ENCODE peak calls at places on chromosomes 6 and 20, in five cellular contexts. E is Panc1, I is BE2C, B is lower lobe of right lung, O is OCI-LY7. C is an unnamed sample. For H3K9me3, the result is how much of the 10 kb centered on the place peaks cover.

GRCh38 chr20:47754301-47754700 is 31.0 kb downstream of the SULF2 start:
- DNase-seq in E (no peak), I (peak), B (no peak), O (no peak), C (no peak)

GRCh38 chr6:165685302-165685701 is 22.3 kb upstream of the PDE10A start:
- DNase-seq in E (no peak), I (no peak), B (no peak), O (no peak), C (no peak)

GRCh38 chr6:139474145-139475108 is 100.0 kb upstream of the CITED2 start:
- DNase-seq in E (no peak), I (peak), B (no peak), O (no peak), C (peak)

GRCh38 chr20:5770987-5771318 is 20.8 kb downstream of the SHLD1 start:
- DNase-seq in E (no peak), I (no peak), B (no peak), O (peak), C (no peak)

GRCh38 chr6:131733376-131734016 is 22.7 kb upstream of the CTAGE9 start:
- DNase-seq in E (peak), I (no peak), B (no peak), O (no peak), C (no peak)

GRCh38 chr6:158283304-158284005 is 28.8 kb upstream of the TULP4 start:
- DNase-seq in E (no peak), I (no peak), B (no peak), O (peak), C (no peak)

GRCh38 chr6:79570802-79571367 is 33.7 kb upstream of the LCA5 start:
- DNase-seq in E (no peak), I (no peak), B (no peak), O (peak), C (no peak)

GRCh38 chr6:155850408-155850841 is 394.8 kb upstream of the NOX3 start:
- DNase-seq in E (peak), I (no peak), B (no peak), O (no peak), C (no peak)

GRCh38 chr20:39269031-39269461 is 306.9 kb downstream of the DHX35 start:
- DNase-seq in E (peak), I (peak), B (peak), O (peak), C (no peak)

GRCh38 chr6:34154668-34155447 is 9.0 kb upstream of the GRM4 start:
- DNase-seq in E (no peak), I (peak), B (no peak), O (peak), C (no peak)

GRCh38 chr20:61287583-61287982 is 35.5 kb downstream of the CDH4 start:
- DNase-seq in E (no peak), I (no peak), B (no peak), O (no peak), C (no peak)

GRCh38 chr20:54140927-54141566 is 32.7 kb downstream of the CYP24A1 start:
- DNase-seq in E (no peak), I (no peak), B (no peak), O (no peak), C (no peak)

GRCh38 chr6:112311950-112312547 is 35.1 kb upstream of the RFPL4B start:
- DNase-seq in E (peak), I (no peak), B (no peak), O (peak), C (no peak)

GRCh38 chr20:37868998-37869861 is 33.7 kb upstream of the VSTM2L start:
- DNase-seq in E (no peak), I (peak), B (no peak), O (no peak), C (no peak)

GRCh38 chr6:80454197-80454596 is 347.7 kb downstream of the BCKDHB start:
- DNase-seq in E (no peak), I (no peak), B (no peak), O (no peak), C (no peak)

DNA sequence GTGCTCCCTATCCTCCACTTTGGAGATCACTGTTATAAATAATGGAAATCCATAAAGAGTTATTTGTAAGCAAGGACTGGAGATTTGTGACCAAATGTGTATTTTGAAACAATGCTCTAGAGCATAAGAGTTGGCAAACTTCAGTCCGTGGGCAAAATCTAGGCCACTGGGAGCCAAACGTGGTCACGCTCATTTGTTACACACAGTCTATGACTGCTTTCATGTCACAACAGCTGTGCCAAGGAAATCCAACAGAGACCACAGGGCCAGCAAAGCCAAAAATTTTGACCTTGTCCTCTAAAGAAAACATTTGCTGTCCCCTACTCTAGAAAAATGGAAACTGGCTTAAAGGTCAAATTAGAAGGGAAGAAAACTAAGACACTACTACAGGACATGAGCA is 7.9 kb downstream of the ZNF334 start:
- DNase-seq in E (no peak), I (no peak), B (no peak), O (no peak), C (no peak)
- H3K9me3 ChIP-seq in E (under half), I (under half), B (under half), O (under half), C (under half)

DNA sequence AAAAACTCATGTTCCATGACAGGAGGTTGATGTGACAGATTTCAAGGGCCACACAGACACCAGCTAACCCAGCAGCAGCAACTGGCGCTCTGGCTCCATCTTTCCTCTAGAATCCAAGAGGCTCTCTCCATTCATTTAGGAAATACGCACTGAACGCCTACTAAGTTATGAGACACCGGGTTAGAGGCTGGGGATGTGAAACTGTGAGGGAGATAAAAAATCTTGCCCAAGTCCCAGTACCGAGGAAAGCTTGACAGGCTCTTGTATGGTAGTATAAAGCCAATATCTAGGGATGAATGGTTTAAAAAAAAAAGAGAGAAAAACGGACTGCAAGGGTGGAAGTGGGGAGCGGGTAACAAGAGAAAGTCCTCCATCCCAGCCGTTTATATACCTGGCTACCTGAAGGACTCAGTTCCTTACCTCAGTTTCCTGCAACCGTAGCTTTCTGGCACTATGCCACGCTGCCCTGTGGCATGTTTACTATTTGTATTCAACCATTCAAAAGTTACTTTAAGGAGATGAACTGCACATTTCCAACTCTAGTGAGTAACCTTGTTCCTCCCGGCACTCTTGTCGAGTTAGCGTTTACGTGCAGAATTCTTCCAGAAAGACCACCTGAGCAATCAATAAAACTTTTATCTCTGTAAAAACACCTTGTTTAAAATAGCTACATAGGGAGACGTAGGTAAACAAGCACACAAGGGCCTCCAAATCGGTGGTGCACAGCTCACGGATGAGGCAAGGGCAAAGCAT is 1.7 kb downstream of the BEND3 start:
- DNase-seq in E (no peak), I (no peak), B (no peak), O (peak), C (no peak)
- H3K4me3 ChIP-seq in E (peak), I (peak), B (peak), O (peak), C (peak)

GRCh38 chr6:137496909-137497721 is 2.9 kb upstream of the OLIG3 start:
- DNase-seq in E (no peak), I (no peak), B (no peak), O (no peak), C (no peak)
- H3K9me3 ChIP-seq in E (under half), I (under half), B (under half), O (under half), C (under half)

GRCh38 chr6:77292564-77293546 is 170.4 kb downstream of the HTR1B start:
- DNase-seq in E (peak), I (no peak), B (no peak), O (no peak), C (peak)
- H3K4me3 ChIP-seq in E (no peak), I (no peak), B (no peak), O (no peak), C (no peak)

GRCh38 chr20:55581519-55581918 is 423.8 kb downstream of the CBLN4 start:
- DNase-seq in E (no peak), I (no peak), B (no peak), O (no peak), C (no peak)
- H3K9me3 ChIP-seq in E (under half), I (under half), B (under half), O (under half), C (under half)

DNA sequence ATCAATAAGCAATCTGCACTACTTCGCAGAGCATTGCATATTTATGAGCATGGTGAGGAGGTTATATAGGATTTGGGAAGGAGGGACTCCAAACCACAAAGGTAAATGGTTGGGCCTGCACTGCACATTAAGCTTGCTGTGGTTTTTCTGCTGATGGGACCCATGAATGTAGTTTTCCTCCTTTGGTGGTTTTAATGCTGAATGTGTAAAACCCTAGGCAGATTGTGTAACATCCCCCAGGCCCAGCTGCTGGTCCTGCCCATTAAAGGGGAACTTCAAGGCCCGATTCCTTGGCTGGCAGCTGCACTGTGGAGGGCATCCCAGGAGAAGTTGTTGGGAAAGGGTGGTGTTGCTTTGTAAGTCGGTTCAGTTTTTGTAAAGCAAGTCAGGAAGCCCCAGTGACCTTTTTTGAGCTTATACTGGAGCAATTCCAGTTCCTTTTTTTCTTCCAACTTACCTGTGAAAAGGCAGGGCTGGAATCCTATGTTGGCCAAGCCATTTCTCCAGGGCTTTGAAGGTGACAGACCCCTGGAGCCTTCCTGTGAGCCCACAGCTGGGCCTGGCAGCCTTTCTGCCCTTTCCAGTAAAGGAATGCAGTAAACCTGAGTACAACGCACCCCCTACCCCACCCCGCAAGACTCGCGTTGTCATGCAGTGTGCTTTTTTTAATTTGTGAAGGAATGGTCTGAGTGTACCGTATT is 43.1 kb upstream of the NAA20 start:
- DNase-seq in E (no peak), I (no peak), B (peak), O (no peak), C (no peak)
- H3K4me3 ChIP-seq in E (peak), I (peak), B (peak), O (no peak), C (peak)

GRCh38 chr20:7022597-7022996 is 255.1 kb downstream of the BMP2 start:
- DNase-seq in E (no peak), I (no peak), B (no peak), O (no peak), C (no peak)
- H3K9me3 ChIP-seq in E (under half), I (under half), B (under half), O (under half), C (under half)

C was measured in AG04450.